ENCODE peak calls at places on chromosomes 12 and 14, in six cellular contexts. I, T, V, P, H and W are unnamed samples.

GRCh38 chr12:127623362-127623761 is 643.6 kb upstream of the TMEM132C start:
- DNase-seq in H (no peak), T (no peak), I (no peak), V (no peak), P (no peak), W (no peak)

GRCh38 chr12:57983150-57983857 is 41.9 kb downstream of the ATP23 start:
- DNase-seq in H (no peak), V (peak; percentile 75), T (peak; percentile 26), P (peak; percentile 32), I (no peak), W (no peak)

GRCh38 chr12:20369164-20370000 is 1.0 kb downstream of the PDE3A start:
- DNase-seq in V (peak; percentile 65), H (peak; percentile 33), P (no peak), T (peak; percentile 80), I (no peak), W (peak; percentile 14)

GRCh38 chr12:93645702-93646101 is 31.5 kb upstream of the CRADD start:
- DNase-seq in V (peak; percentile 60), H (no peak), T (no peak), I (no peak), P (no peak), W (no peak)

GRCh38 chr14:63852817-63853730 is at the start of gene SYNE2:
- DNase-seq in V (peak; percentile 78), H (peak; percentile 58), I (peak; percentile 83), T (peak; percentile 86), P (no peak), W (peak; percentile 80)

GRCh38 chr12:105385141-105385540 is 54.6 kb downstream of the C12orf75 start:
- DNase-seq in V (peak; percentile 64), I (no peak), H (no peak), T (no peak), P (no peak), W (no peak)

GRCh38 chr12:14834502-14834901 is 8.8 kb downstream of the ART4 start:
- DNase-seq in P (no peak), I (no peak), V (no peak), T (no peak), H (no peak), W (no peak)

GRCh38 chr14:98931911-98932310 is 340.1 kb downstream of the BCL11B start:
- DNase-seq in P (no peak), V (no peak), I (peak; percentile 80), T (peak; percentile 34), H (no peak), W (no peak)

GRCh38 chr12:6869049-6870021 is 2.0 kb downstream of the TPI1 start:
- DNase-seq in H (peak; percentile 58), I (peak; percentile 90), V (peak; percentile 75), P (peak; percentile 48), T (peak; percentile 93), W (peak; percentile 81)

GRCh38 chr12:80838708-80839107 is 99.0 kb downstream of the LIN7A start:
- DNase-seq in P (no peak), I (no peak), T (no peak), H (no peak), V (peak; percentile 11), W (no peak)

GRCh38 chr12:11969437-11970154 is 101.1 kb upstream of the BCL2L14 start:
- DNase-seq in H (no peak), P (no peak), V (no peak), I (no peak), T (no peak), W (no peak)

GRCh38 chr14:54664961-54665360 is 98.0 kb downstream of the SAMD4A start:
- DNase-seq in P (no peak), T (no peak), H (no peak), V (no peak), I (no peak), W (no peak)

GRCh38 chr12:84508325-84508861 is 404.2 kb downstream of the SLC6A15 start:
- DNase-seq in V (peak; percentile 95), I (no peak), H (no peak), T (peak; percentile 21), P (no peak), W (no peak)

GRCh38 chr14:23008836-23009235 is 1.1 kb downstream of the C14orf93 start:
- DNase-seq in H (no peak), V (no peak), T (no peak), I (no peak), P (no peak), W (no peak)

GRCh38 chr12:77062846-77063461 is 2.4 kb downstream of the E2F7 start:
- DNase-seq in H (no peak), T (no peak), I (no peak), P (peak; percentile 29), V (no peak), W (peak; percentile 9)

GRCh38 chr12:124992874-124993567 is 424 bp upstream of the BRI3BP start:
- DNase-seq in T (peak; percentile 89), P (no peak), H (no peak), I (peak; percentile 82), V (peak; percentile 11), W (peak; percentile 39)

GRCh38 chr14:73602994-73603393 is 9.3 kb upstream of the ACOT6 start:
- DNase-seq in P (no peak), H (no peak), V (no peak), T (no peak), I (no peak), W (no peak)

GRCh38 chr12:30440826-30441602 is 254.7 kb downstream of the IPO8 start:
- DNase-seq in T (no peak), P (no peak), H (no peak), I (no peak), V (peak; percentile 53), W (no peak)

GRCh38 chr12:67750528-67751183 is 102.1 kb downstream of the DYRK2 start:
- DNase-seq in I (no peak), P (no peak), H (no peak), T (no peak), V (peak; percentile 13), W (no peak)

GRCh38 chr12:16241346-16241745 is 36.1 kb downstream of the SLC15A5 start:
- DNase-seq in V (no peak), P (no peak), H (no peak), I (no peak), T (no peak), W (no peak)

GRCh38 chr14:36068777-36069534 is 107.6 kb downstream of the PTCSC3 start:
- DNase-seq in I (no peak), P (no peak), V (peak; percentile 72), T (no peak), H (no peak), W (no peak)

GRCh38 chr12:94265966-94266365 is 117.6 kb downstream of the PLXNC1 start:
- DNase-seq in I (no peak), P (no peak), T (no peak), V (peak; percentile 67), H (no peak), W (no peak)

GRCh38 chr14:103121161-103121845 is 2.0 kb upstream of the TNFAIP2 start:
- DNase-seq in T (peak; percentile 46), H (no peak), P (no peak), V (peak; percentile 43), I (no peak), W (no peak)

GRCh38 chr14:103121846-103122577 is 1.2 kb upstream of the TNFAIP2 start:
- DNase-seq in T (peak; percentile 79), P (no peak), I (no peak), V (peak; percentile 63), H (no peak), W (peak; percentile 77)

GRCh38 chr14:103123634-103124500 is 606 bp downstream of the TNFAIP2 start:
- DNase-seq in V (peak; percentile 76), P (no peak), T (peak; percentile 50), I (no peak), H (no peak), W (no peak)

GRCh38 chr14:103123128-103123633 is at the start of gene TNFAIP2:
- DNase-seq in I (no peak), H (no peak), P (no peak), V (peak; percentile 64), T (no peak), W (no peak)

DNA sequence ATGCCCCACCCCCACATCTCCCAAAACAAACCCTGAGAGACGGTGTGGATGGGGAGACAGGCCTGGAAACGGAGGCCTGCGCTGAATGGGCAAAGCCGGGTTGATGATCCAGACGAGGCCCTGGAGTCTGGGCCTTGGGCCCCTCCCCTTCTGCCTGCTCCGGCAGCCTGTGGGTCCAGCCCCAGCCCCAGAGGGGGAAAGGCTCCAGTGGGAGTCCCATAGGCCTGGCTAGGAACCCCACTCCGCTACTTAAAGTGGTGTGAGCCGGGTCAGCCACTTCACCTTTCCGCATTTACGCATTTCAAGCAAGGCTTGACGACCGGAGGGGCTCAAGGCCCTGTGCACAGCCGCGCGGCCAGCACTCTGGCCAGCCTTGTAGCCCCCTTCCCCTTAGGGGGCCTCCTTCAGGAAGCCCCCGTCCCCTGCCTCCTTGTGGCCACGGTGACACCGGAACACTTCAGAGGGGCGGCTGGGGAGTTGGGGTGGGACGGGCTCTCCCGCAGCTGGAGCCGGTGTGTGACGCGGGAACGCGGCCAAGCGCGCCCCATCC is 608 bp upstream of the TNFAIP2 start:
- DNase-seq in P (no peak), H (no peak), I (no peak), V (peak; percentile 24), T (no peak), W (no peak)
- H3K27me3 ChIP-seq in P (peaks cover 14% of the 10 kb centered on the region), H (no peaks in the 10 kb centered on the region), I (peaks cover 8% of the 10 kb centered on the region), V (no peaks in the 10 kb centered on the region), T (peaks cover 26% of the 10 kb centered on the region), W (no peaks in the 10 kb centered on the region)

DNA sequence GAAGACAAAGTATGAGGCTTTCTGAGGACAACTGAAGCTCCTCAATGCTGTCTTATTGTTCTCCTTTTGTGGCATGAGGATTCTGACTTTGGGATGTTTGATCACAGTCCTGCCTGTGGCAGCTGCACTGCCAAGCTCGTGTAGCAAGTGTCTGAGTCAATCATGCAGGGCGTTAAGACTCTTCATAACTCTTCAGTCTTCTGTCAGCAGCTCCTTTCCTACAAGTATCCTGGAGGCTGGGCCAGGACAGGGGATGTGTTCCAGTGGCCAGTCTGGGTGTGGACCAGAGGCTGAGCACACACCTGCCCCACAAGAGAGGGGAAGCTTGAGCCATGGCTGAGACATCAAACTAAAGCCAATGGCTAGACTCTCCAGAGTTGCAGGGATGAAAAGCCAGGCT is 94.3 kb downstream of the PELI2 start:
- DNase-seq in P (no peak), T (no peak), V (peak; percentile 24), I (no peak), H (no peak), W (no peak)
- H3K27me3 ChIP-seq in P (no peaks in the 10 kb centered on the region), T (no peaks in the 10 kb centered on the region), V (no peaks in the 10 kb centered on the region), I (no peaks in the 10 kb centered on the region), H (no peaks in the 10 kb centered on the region), W (no peaks in the 10 kb centered on the region)

DNA sequence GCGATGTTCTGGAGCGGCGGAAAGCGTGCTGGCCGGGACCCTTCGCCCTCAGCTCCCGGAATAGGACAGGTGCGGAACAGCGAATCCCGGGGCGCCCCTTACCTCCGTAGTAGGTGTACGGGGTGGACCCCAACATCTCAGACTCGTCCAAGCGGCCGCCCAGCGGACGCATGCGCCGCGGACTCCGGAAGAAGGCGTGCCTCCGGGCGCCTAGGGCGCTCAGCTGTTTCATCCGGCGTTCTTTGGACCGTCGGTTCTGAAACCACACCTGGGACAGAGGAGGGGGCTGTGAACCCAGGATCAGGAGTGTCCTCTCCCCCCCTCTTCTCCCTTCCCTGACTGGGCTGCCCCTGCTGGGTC is 4.5 kb downstream of the LHX5 start:
- DNase-seq in T (no peak), H (no peak), V (no peak), I (no peak), P (no peak), W (no peak)
- H3K27me3 ChIP-seq in T (peaks cover 100% of the 10 kb centered on the region), H (peaks cover 89% of the 10 kb centered on the region), V (peaks cover 93% of the 10 kb centered on the region), I (peaks cover 34% of the 10 kb centered on the region), P (peaks cover 94% of the 10 kb centered on the region), W (peaks cover 81% of the 10 kb centered on the region)

DNA sequence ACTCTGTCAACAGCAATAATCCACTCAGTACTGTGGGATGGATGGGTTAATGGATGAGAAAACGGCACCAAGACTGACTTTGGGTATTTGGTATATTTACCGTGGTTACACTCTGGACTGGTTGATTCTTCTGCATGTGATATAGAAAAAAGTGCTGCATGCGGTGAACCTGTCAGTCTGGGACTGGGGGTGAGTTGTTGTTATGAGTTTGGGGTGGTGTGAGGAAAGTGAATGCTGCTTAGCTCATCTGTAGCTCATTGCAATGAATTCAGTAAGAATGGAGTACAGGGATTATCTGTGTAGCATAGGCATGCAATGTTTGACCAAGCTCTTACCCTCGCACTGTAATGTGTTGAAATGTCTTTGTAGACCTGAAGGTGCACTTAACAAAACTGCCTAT is 6.0 kb downstream of the KCNA1 start:
- DNase-seq in I (no peak), P (no peak), T (no peak), H (no peak), V (no peak), W (no peak)
- H3K27me3 ChIP-seq in I (peaks cover 4% of the 10 kb centered on the region), P (peaks cover 26% of the 10 kb centered on the region), T (peaks cover 25% of the 10 kb centered on the region), H (peaks cover 20% of the 10 kb centered on the region), V (peaks cover 35% of the 10 kb centered on the region), W (peaks cover 9% of the 10 kb centered on the region)